ENCODE peak calls at places on chromosome 17, in eight cellular contexts. D is RPMI7951; J is OCI-LY7; N is stimulated activated CD8-positive, alpha-beta memory T cell treated with anti-CD3 and anti-CD28 coated beads, Interleukin-12 subunit alpha, Interleukin-12 subunit beta, amount 100 ng/mL, for 4 hours; W is IMR-90; Y is ELR; T is NCI-H774; C is uterus. R is an unnamed sample.

GRCh38 chr17:83135692-83136091 is 56.3 kb downstream of the METRNL start:
- DNase-seq in D (no peak), J (no peak), N (no peak), W (no peak), Y (no peak), T (no peak), C (peak; percentile 8), R (no peak)

GRCh38 chr17:16269658-16270057 is 52.6 kb downstream of the PIGL start:
- DNase-seq in D (peak; percentile 57), J (no peak), N (no peak), W (peak; percentile 87), Y (peak; percentile 64), T (no peak), C (no peak), R (no peak)

GRCh38 chr17:82301916-82302497 is 15.4 kb downstream of the CD7 start:
- DNase-seq in D (no peak), J (no peak), N (no peak), W (no peak), Y (no peak), T (no peak), C (no peak), R (no peak)

GRCh38 chr17:77208856-77209255 is 68.1 kb downstream of the SEC14L1 start:
- DNase-seq in D (no peak), J (no peak), N (no peak), W (peak; percentile 24), Y (peak; percentile 30), T (no peak), C (no peak), R (peak; percentile 43)

GRCh38 chr17:43533699-43534098 is 12.4 kb downstream of the ETV4 start:
- DNase-seq in D (no peak), J (no peak), N (no peak), W (no peak), Y (no peak), T (no peak), C (no peak), R (no peak)

GRCh38 chr17:60641810-60642220 is 35.8 kb upstream of the BCAS3 start:
- DNase-seq in D (peak; percentile 70), J (peak; percentile 68), N (no peak), W (peak; percentile 85), Y (peak; percentile 90), T (peak; percentile 70), C (peak; percentile 67), R (peak; percentile 51)

GRCh38 chr17:17134051-17134951 is 71.8 kb downstream of the PLD6 start:
- DNase-seq in D (no peak), J (no peak), N (no peak), W (no peak), Y (no peak), T (no peak), C (no peak), R (no peak)

GRCh38 chr17:10116676-10117075 is 81.7 kb downstream of the GAS7 start:
- DNase-seq in D (no peak), J (no peak), N (no peak), W (no peak), Y (no peak), T (no peak), C (no peak), R (no peak)

GRCh38 chr17:49360796-49361128 is 1.3 kb downstream of the ZNF652 start:
- DNase-seq in D (no peak), J (no peak), N (no peak), W (peak; percentile 21), Y (no peak), T (no peak), C (no peak), R (no peak)

GRCh38 chr17:63514974-63515373 is 8.2 kb upstream of the KCNH6 start:
- DNase-seq in D (no peak), J (no peak), N (no peak), W (no peak), Y (no peak), T (no peak), C (no peak), R (no peak)

GRCh38 chr17:55433029-55433628 is 11.5 kb upstream of the MMD start:
- DNase-seq in D (peak; percentile 54), J (no peak), N (no peak), W (peak; percentile 60), Y (peak; percentile 72), T (no peak), C (no peak), R (no peak)

GRCh38 chr17:29149431-29150064 is 30.6 kb downstream of the MYO18A start:
- DNase-seq in D (peak; percentile 53), J (peak; percentile 47), N (no peak), W (peak; percentile 36), Y (no peak), T (no peak), C (peak; percentile 45), R (no peak)

GRCh38 chr17:49964539-49965521 is 4.2 kb upstream of the DLX4 start:
- DNase-seq in D (no peak), J (no peak), N (no peak), W (no peak), Y (no peak), T (no peak), C (no peak), R (no peak)

GRCh38 chr17:82690786-82691489 is 7.6 kb downstream of the RAB40B start:
- DNase-seq in D (no peak), J (no peak), N (no peak), W (no peak), Y (no peak), T (no peak), C (no peak), R (no peak)

GRCh38 chr17:8062435-8062806 is 23.6 kb downstream of the ALOX15B start:
- DNase-seq in D (peak; percentile 15), J (no peak), N (no peak), W (peak; percentile 25), Y (no peak), T (no peak), C (no peak), R (no peak)

GRCh38 chr17:73371846-73372245 is 60.0 kb upstream of the CDC42EP4 start:
- DNase-seq in D (no peak), J (no peak), N (no peak), W (no peak), Y (no peak), T (no peak), C (no peak), R (no peak)

GRCh38 chr17:57924677-57925076 is 30.5 kb downstream of the CUEDC1 start:
- DNase-seq in D (no peak), J (no peak), N (no peak), W (no peak), Y (no peak), T (no peak), C (no peak), R (no peak)

GRCh38 chr17:12365805-12366204 is 299.9 kb upstream of the MYOCD start:
- DNase-seq in D (no peak), J (no peak), N (no peak), W (peak; percentile 72), Y (no peak), T (no peak), C (peak; percentile 78), R (no peak)